ENCODE peak calls at places on chromosome 17, in ten cellular contexts. C is left ventricle myocardium inferior; V is mesendoderm; W is Panc1; K is CD8-positive, alpha-beta memory T cell; L is thoracic aorta; S is kidney epithelial cell; Q is dorsolateral prefrontal cortex; R is naive thymus-derived CD4-positive, alpha-beta T cell; G is neural progenitor cell. O is an unnamed sample.

GRCh38 chr17:28472871-28473497 is 460 bp upstream of the SLC13A2 start:
- DNase-seq in Q (no peak), V (no peak), R (no peak), K (no peak), W (no peak), C (no peak), L (no peak), G (no peak), S (no peak), O (no peak)

GRCh38 chr17:1031711-1032110 is 34.8 kb downstream of the TIMM22 start:
- DNase-seq in L (no peak), Q (peak; percentile 64), K (no peak), G (peak; percentile 83), S (no peak), C (peak; percentile 83), W (no peak), V (peak; percentile 71), R (no peak), O (no peak)

GRCh38 chr17:40317345-40317873 is 8.4 kb downstream of the RARA start:
- DNase-seq in W (no peak), C (peak; percentile 57), G (peak; percentile 85), V (peak; percentile 86), R (peak; percentile 13), L (no peak), S (no peak), K (peak; percentile 45), Q (no peak), O (no peak)

GRCh38 chr17:62901544-62901943 is 64.5 kb upstream of the TANC2 start:
- DNase-seq in W (no peak), R (no peak), S (no peak), C (no peak), G (no peak), Q (no peak), K (no peak), L (no peak), V (no peak), O (no peak)

GRCh38 chr17:40072481-40073346 is 9.9 kb downstream of the THRA start:
- DNase-seq in L (no peak), R (no peak), G (no peak), Q (no peak), C (no peak), S (no peak), V (no peak), K (no peak), W (no peak), O (no peak)

GRCh38 chr17:4717791-4718190 is 7.4 kb downstream of the ARRB2 start:
- DNase-seq in W (no peak), C (no peak), R (no peak), S (no peak), K (no peak), Q (no peak), G (no peak), V (no peak), L (no peak), O (no peak)

GRCh38 chr17:28178800-28179199 is 136.3 kb downstream of the NLK start:
- DNase-seq in W (no peak), Q (no peak), L (no peak), R (no peak), V (no peak), S (peak; percentile 29), G (no peak), C (no peak), K (no peak), O (no peak)

GRCh38 chr17:71224824-71225575 is 895.8 kb upstream of the SOX9 start:
- DNase-seq in Q (no peak), R (no peak), C (no peak), W (no peak), K (no peak), V (no peak), L (no peak), S (no peak), G (no peak), O (no peak)

GRCh38 chr17:38322156-38322779 is 21.5 kb downstream of the GPR179 start:
- DNase-seq in S (no peak), R (peak; percentile 53), V (peak; percentile 71), K (peak; percentile 55), G (peak; percentile 67), W (peak; percentile 36), C (peak; percentile 54), L (peak; percentile 12), Q (peak; percentile 75), O (peak; percentile 58)

GRCh38 chr17:38324732-38325131 is 19.0 kb downstream of the GPR179 start:
- DNase-seq in K (no peak), G (no peak), R (no peak), C (no peak), S (no peak), V (no peak), Q (no peak), L (no peak), W (no peak), O (no peak)

GRCh38 chr17:38324141-38324540 is 19.6 kb downstream of the GPR179 start:
- DNase-seq in W (no peak), R (no peak), Q (no peak), S (no peak), C (no peak), V (no peak), L (no peak), K (no peak), G (no peak), O (no peak)

GRCh38 chr17:38320482-38320881 is 23.3 kb downstream of the GPR179 start:
- DNase-seq in W (no peak), L (no peak), S (no peak), C (no peak), K (no peak), G (no peak), R (no peak), V (peak; percentile 54), Q (no peak), O (no peak)

GRCh38 chr17:38322897-38323296 is 20.9 kb downstream of the GPR179 start:
- DNase-seq in G (no peak), V (no peak), S (no peak), W (no peak), Q (no peak), R (no peak), K (no peak), L (no peak), C (no peak), O (no peak)
- H3K4me3 ChIP-seq in G (no peak overlapping the region), V (no peak overlapping the region), S (no peak overlapping the region), W (no peak overlapping the region), Q (no peak overlapping the region), R (no peak overlapping the region), K (no peak overlapping the region), L (no peak overlapping the region), C (no peak overlapping the region), O (no peak overlapping the region)

DNA sequence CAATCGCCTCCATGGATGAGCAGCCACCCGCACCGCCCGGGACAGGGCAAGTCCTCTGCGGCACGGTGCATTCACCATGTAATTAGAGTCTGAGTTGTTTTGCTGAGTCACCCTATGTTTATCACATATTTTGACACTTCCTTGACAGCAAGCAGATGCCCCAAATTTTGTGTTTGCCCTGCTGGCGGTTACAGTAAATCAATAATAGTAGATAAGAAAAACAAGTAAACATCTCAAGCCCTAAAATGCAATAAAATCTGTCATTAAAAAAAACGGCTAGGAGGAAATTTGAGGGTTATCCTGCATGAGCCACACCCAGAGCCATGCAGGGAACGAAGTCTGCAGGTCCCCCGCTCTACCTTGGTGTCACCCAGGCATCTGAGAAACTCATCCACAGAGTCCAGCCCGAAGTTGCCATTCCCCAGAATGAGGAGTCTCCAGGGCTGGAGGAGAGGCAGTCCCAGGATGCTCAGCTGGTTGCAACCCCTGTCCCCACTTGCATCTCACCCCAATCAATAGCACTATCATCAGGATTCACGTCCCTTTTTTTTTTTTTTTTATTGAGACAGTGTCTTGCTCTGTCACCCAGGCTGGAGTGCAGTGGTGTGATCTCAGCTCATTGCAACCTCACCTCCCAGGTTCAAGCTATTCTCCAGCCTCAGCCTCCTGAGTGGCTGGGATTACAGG is 16.5 kb upstream of the ST6GALNAC1 start:
- DNase-seq in V (no peak), S (peak; percentile 60), K (no peak), Q (no peak), W (no peak), L (no peak), C (no peak), R (no peak), G (no peak), O (no peak)
- H3K4me3 ChIP-seq in V (no peak overlapping the region), S (no peak overlapping the region), K (no peak overlapping the region), Q (no peak overlapping the region), W (no peak overlapping the region), L (no peak overlapping the region), C (no peak overlapping the region), R (peak overlapping the region; percentile 6), G (no peak overlapping the region), O (no peak overlapping the region)

GRCh38 chr17:81002013-81002384 is 10.4 kb downstream of the CHMP6 start:
- DNase-seq in W (no peak), K (no peak), Q (no peak), C (no peak), L (no peak), R (no peak), V (no peak), G (no peak), S (no peak), O (no peak)

GRCh38 chr17:81008140-81008539 is 16.5 kb downstream of the CHMP6 start:
- DNase-seq in C (no peak), G (no peak), W (no peak), S (no peak), L (no peak), R (no peak), Q (no peak), V (peak; percentile 80), K (no peak), O (no peak)

GRCh38 chr17:81003711-81004335 is 12.2 kb downstream of the CHMP6 start:
- DNase-seq in S (no peak), L (no peak), V (no peak), K (no peak), G (peak; percentile 71), C (no peak), Q (no peak), W (no peak), R (no peak), O (no peak)

GRCh38 chr17:81002409-81003361 is 11.0 kb downstream of the CHMP6 start:
- DNase-seq in V (no peak), C (peak; percentile 63), W (no peak), R (no peak), Q (no peak), S (no peak), K (no peak), L (no peak), G (no peak), O (no peak)

DNA sequence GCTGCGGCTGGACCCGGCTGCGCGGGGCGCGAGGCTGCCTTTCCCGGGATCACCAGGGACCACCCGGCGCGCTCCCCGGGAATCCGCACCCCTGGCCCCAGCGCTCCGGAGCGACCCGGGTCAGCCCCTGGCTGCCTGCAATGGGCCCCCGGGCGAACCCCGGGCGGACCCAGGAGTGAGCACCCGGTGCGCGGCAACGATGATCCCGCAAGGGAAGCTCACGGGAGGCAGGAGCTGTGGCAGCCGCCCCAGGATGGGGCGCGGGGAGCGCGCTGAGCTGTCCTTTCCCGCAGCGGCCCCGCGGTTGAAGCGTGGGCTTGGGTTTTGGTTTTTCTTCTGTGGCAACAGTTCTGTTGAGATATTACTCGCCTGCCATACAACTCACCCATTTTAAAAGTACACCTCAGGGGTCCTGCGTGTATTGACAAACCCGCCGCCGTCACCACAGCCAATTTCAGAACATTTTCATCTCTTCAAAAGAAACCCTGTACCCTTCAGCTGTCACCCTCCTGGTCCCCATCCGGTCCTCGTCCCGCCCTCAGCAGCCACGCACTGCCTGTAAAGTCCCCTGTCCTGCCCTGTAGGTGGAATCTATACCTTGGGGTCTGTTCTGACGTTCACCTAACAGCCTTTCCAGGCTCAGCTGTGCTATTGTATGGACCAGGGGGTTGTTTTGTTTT is 12.8 kb downstream of the CHMP6 start:
- DNase-seq in W (no peak), S (no peak), L (no peak), G (peak; percentile 39), V (peak; percentile 32), C (no peak), R (no peak), Q (no peak), K (no peak), O (no peak)
- H3K4me3 ChIP-seq in W (peak overlapping the region; percentile 31), S (no peak overlapping the region), L (peak overlapping the region; percentile 31), G (peak overlapping the region; percentile 47), V (no peak overlapping the region), C (peak overlapping the region; percentile 47), R (no peak overlapping the region), Q (no peak overlapping the region), K (no peak overlapping the region), O (no peak overlapping the region)

GRCh38 chr17:7380855-7381683 is at the start of gene TNK1:
- DNase-seq in R (no peak), V (peak; percentile 47), S (no peak), L (no peak), K (no peak), C (peak; percentile 48), G (peak; percentile 72), W (no peak), Q (no peak), O (no peak)

GRCh38 chr17:7384489-7385081 is 3.7 kb downstream of the TNK1 start:
- DNase-seq in V (peak; percentile 15), Q (no peak), S (no peak), R (no peak), G (no peak), L (no peak), W (no peak), K (no peak), C (no peak), O (no peak)

GRCh38 chr17:7382901-7383300 is 2.0 kb downstream of the TNK1 start:
- DNase-seq in S (no peak), L (no peak), V (no peak), W (no peak), G (no peak), K (no peak), Q (no peak), C (no peak), R (no peak), O (no peak)

GRCh38 chr17:7383371-7383741 is 2.5 kb downstream of the TNK1 start:
- DNase-seq in Q (no peak), K (no peak), C (no peak), L (no peak), R (no peak), G (no peak), W (no peak), V (no peak), S (no peak), O (no peak)

GRCh38 chr17:7383742-7384488 is 3.0 kb downstream of the TNK1 start:
- DNase-seq in Q (peak; percentile 54), R (peak; percentile 74), W (no peak), K (peak; percentile 74), G (peak; percentile 91), C (peak; percentile 32), L (no peak), V (peak; percentile 80), S (no peak), O (peak; percentile 54)
- H3K4me3 ChIP-seq in Q (peak overlapping the region; percentile 64), R (peak overlapping the region; percentile 82), W (no peak overlapping the region), K (peak overlapping the region; percentile 83), G (peak overlapping the region; percentile 45), C (peak overlapping the region; percentile 64), L (peak overlapping the region; percentile 73), V (peak overlapping the region; percentile 38), S (peak overlapping the region; percentile 28), O (peak overlapping the region; percentile 60)

O was measured in Jurkat, Clone E6-1.